ENCODE peak calls at places on chromosomes 12 and 14, in four cellular contexts. G, R, N and Z are unnamed samples.

GRCh38 chr12:105588126-105588525 is 257.6 kb downstream of the C12orf75 start:
- DNase-seq in R (no peak), N (no peak), G (no peak), Z (no peak)

GRCh38 chr12:12909995-12910391 is 18.6 kb downstream of the GPRC5A start:
- DNase-seq in R (no peak), G (no peak), N (no peak), Z (no peak)

GRCh38 chr14:45249847-45250575 is 3.0 kb downstream of the MIS18BP1 start:
- DNase-seq in R (no peak), N (peak; percentile 23), G (peak; percentile 74), Z (no peak)

GRCh38 chr12:118853634-118854033 is 127.7 kb upstream of the SRRM4 start:
- DNase-seq in N (peak; percentile 7), G (no peak), R (no peak), Z (no peak)

GRCh38 chr14:103427485-103428443 is 42.5 kb downstream of the MARK3 start:
- DNase-seq in G (no peak), R (no peak), N (no peak), Z (no peak)

GRCh38 chr12:28893365-28893764 is 255.7 kb upstream of the FAR2 start:
- DNase-seq in N (no peak), R (no peak), G (no peak), Z (no peak)

GRCh38 chr14:74954232-74954946 is 1.0 kb downstream of the PGF start:
- DNase-seq in R (no peak), G (no peak), N (no peak), Z (no peak)

GRCh38 chr12:3534511-3534910 is 43.5 kb downstream of the PRMT8 start:
- DNase-seq in G (no peak), R (no peak), N (no peak), Z (no peak)

GRCh38 chr14:68686724-68687123 is 106.1 kb downstream of the ZFP36L1 start:
- DNase-seq in G (peak; percentile 14), R (no peak), N (no peak), Z (no peak)

GRCh38 chr12:124321040-124321481 is 26.2 kb downstream of the RFLNA start:
- DNase-seq in R (peak; percentile 71), G (no peak), N (peak; percentile 84), Z (no peak)

DNA sequence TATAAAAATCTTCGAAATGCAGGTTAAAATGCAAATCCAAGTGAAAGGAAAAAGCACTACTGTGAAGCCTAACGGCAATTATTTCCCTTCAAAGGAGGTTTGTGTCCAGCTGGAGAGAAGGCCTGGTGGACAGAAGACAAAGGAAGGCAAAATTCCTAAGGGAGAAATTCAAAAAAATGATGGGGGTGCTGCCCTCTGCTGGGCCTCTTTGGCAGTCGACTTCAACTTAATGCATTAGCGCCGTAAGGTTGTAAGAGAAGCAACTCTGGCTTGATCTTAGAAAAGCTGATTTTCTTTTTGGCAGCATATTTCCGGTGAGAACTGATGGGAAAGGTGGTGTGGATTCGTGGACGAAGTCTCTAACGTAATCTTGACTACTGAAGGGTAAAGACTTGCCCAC is 34.3 kb upstream of the CHFR start:
- DNase-seq in N (no peak), R (no peak), G (no peak), Z (no peak)
- H3K9me3 ChIP-seq in N (peaks cover 100% of the 10 kb centered on the region), R (peaks cover 96% of the 10 kb centered on the region), G (peaks cover 49% of the 10 kb centered on the region), Z (peaks cover 45% of the 10 kb centered on the region)

GRCh38 chr14:105860615-105861580 is 334.5 kb downstream of the TMEM121 start:
- DNase-seq in R (no peak), N (no peak), G (peak; percentile 40), Z (peak; percentile 2)
- H3K9me3 ChIP-seq in R (no peaks in the 10 kb centered on the region), N (no peaks in the 10 kb centered on the region), G (no peaks in the 10 kb centered on the region), Z (no peaks in the 10 kb centered on the region)

DNA sequence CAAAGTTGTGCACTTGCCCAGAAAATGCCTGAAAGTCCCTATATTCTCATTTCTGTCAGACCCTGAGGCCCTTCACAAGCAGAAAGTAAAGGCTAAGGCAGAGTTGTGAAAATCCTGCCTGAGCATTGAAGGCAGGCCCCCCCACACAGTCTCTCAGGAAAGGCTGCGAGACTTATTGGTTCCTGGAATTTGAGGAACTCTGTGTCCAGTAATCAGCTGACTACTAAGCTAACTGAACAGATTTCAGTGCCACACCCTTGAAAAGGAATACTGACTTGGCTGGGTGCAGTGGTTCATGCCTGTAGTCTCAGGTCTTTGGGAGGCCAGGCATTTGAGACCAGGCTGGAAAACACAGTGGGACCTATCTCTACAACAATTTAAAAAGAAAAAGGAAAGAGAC is 21.1 kb upstream of the PPP2R5E start:
- DNase-seq in G (no peak), N (peak; percentile 46), R (no peak), Z (no peak)
- H3K9me3 ChIP-seq in G (no peaks in the 10 kb centered on the region), N (peaks cover 3% of the 10 kb centered on the region), R (no peaks in the 10 kb centered on the region), Z (no peaks in the 10 kb centered on the region)

DNA sequence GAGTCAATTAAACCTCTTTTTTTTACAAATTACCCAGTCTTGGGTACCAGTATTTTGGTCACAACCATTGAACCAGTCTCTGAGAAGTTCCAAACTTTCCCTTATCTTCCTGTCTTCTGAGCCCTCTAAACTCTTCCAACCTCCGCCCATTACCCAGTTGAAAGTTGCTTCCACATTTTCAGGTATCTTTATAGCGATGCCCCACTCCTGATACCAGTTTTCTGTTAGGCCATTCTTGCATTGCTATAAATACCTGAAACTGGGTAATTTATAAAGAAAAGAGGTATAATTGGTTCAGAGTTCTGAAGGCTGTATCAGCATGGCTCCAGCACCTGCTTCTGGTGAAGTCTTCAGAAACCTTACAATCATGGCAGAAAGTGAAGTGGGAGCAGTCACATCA is 31.7 kb downstream of the TTC5 start:
- DNase-seq in N (no peak), G (no peak), R (no peak), Z (no peak)
- H3K9me3 ChIP-seq in N (peaks cover 30% of the 10 kb centered on the region), G (no peaks in the 10 kb centered on the region), R (peaks cover 26% of the 10 kb centered on the region), Z (no peaks in the 10 kb centered on the region)

DNA sequence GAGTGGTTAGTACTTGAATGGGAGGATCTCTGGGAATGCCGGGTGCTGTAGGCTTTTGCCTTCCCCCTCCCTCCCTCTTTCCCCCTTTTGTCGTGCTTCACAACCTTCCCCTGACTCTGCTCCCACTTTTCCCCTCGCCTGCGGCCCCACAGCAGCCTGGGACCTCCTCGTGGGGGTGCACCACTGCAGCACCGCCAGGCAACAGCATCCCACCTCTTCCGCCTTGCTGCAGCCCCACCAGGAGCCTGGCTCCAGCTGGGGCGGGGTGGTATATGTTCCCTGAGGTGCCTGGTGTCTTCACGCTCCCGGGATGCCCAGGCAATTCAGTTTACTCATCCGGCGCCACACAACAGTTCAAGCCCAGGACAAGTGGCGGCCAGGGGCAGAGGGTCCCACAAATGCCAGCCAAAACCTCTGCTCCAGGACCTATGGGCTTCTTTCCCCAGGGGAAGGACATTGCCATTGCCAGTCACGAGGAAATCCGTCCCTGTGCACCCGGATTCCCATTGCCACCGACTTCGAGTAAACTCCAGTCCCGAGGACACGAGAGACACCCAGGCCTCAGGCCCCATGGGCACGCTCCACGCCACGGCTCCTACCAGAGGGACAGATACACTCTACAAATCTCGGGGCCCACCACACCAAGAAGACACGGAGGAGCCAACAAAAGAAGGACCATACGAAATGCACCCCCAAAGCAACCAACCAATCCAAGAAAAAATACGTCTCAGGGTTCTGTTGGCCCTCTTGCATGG is 181.7 kb downstream of the ALG10 start:
- DNase-seq in N (no peak), G (no peak), R (no peak), Z (no peak)
- H3K9me3 ChIP-seq in N (peaks cover 32% of the 10 kb centered on the region), G (no peaks in the 10 kb centered on the region), R (no peaks in the 10 kb centered on the region), Z (no peaks in the 10 kb centered on the region)

DNA sequence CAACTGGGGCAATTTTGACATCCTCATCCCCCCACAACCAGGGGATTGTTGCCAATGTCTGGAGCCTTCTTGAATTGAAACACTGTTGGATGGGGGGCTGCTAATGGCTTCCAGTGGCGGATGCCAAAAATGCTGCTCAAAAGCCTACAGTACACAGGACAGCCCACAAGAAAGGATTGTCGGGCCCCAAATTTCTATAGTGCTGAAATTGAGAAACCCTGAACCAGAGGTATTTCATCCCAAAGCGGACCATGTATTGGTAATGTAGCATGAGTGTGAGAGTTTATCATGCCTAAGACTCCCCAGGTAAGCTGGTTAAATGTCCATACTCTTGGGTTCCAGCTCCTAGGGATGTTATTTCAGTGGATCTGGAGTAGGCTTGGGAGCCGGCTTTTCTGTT is 544.0 kb downstream of the BCL11B start:
- DNase-seq in N (no peak), R (no peak), G (no peak), Z (no peak)
- H3K9me3 ChIP-seq in N (no peaks in the 10 kb centered on the region), R (no peaks in the 10 kb centered on the region), G (no peaks in the 10 kb centered on the region), Z (no peaks in the 10 kb centered on the region)